ENCODE peak calls at places on chromosomes 4 and X, in six cellular contexts. O, J, V, G, P and Z are unnamed samples. For H3K9me3, the result is how much of the 10 kb centered on the place peaks cover.

GRCh38 chr4:61182915-61183314 is 17.2 kb upstream of the ADGRL3 start:
- DNase-seq in O (no peak), J (no peak), V (no peak), G (no peak), P (no peak), Z (no peak)

GRCh38 chr4:100103671-100104070 is 86.6 kb downstream of the DDIT4L start:
- DNase-seq in O (no peak), J (no peak), V (no peak), G (no peak), P (no peak), Z (no peak)

GRCh38 chr4:132332932-132333722 is 816.0 kb upstream of the PCDH10 start:
- DNase-seq in O (no peak), J (no peak), V (no peak), G (no peak), P (no peak), Z (peak)

GRCh38 chrX:17535229-17535628 is 160.2 kb downstream of the NHS start:
- DNase-seq in O (peak), J (peak), V (no peak), G (no peak), P (peak), Z (no peak)

GRCh38 chrX:110563276-110563675 is 204.6 kb downstream of the RTL9 start:
- DNase-seq in O (no peak), J (no peak), V (no peak), G (no peak), P (no peak), Z (no peak)

GRCh38 chr4:153611679-153612078 is 72.4 kb upstream of the TLR2 start:
- DNase-seq in O (no peak), J (peak), V (no peak), G (no peak), P (no peak), Z (peak)

GRCh38 chr4:122823476-122823875 is 3.2 kb upstream of the FGF2 start:
- DNase-seq in O (no peak), J (no peak), V (no peak), G (no peak), P (no peak), Z (no peak)

GRCh38 chr4:175330236-175330635 is 412.1 kb downstream of the ADAM29 start:
- DNase-seq in O (no peak), J (peak), V (no peak), G (no peak), P (no peak), Z (peak)

GRCh38 chr4:37594095-37594494 is 92.1 kb downstream of the RELL1 start:
- DNase-seq in O (no peak), J (no peak), V (no peak), G (no peak), P (no peak), Z (no peak)

GRCh38 chr4:52836653-52837052 is 25.5 kb upstream of the RASL11B start:
- DNase-seq in O (no peak), J (no peak), V (no peak), G (no peak), P (no peak), Z (peak)
- H2BK5ac ChIP-seq in O (no peak), J (no peak), V (no peak), G (peak), P (peak), Z (no peak)

GRCh38 chrX:13651150-13651549 is 1.8 kb upstream of the TCEANC start:
- DNase-seq in O (no peak), J (peak), V (no peak), G (no peak), P (no peak), Z (no peak)
- H3K14ac ChIP-seq in O (no peak), J (no peak), V (no peak), G (no peak), P (no peak), Z (no peak)

DNA sequence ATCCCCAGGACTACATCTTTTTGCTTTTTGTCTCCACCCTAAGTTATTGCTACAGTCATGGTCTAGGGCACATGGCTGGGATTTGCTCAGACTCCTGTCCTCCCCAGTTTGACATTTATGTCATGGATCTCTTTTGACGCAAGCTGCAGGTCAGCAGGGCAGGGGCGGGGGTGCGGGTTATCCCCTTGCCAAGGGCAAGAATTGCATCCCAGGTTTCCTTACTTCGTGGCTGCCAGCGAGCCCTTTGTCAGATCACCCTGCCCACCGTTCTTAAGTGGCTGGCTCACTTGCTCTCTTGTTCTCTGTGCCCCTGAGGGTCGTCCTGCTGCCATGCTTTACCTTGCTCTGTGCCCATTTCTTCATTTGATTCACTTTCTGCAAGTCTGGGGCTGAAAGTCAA is 21.1 kb upstream of the UBA1 start:
- DNase-seq in O (no peak), J (no peak), V (no peak), G (no peak), P (no peak), Z (no peak)
- H3K9me3 ChIP-seq in O (under half), J (under half), V (under half), G (under half), P (under half), Z (under half)

GRCh38 chr4:72948080-72948479 is 121.4 kb downstream of the COX18 start:
- DNase-seq in O (no peak), J (no peak), V (no peak), G (no peak), P (no peak), Z (no peak)

GRCh38 chr4:72945719-72946336 is 123.7 kb downstream of the COX18 start:
- DNase-seq in O (no peak), J (no peak), V (peak), G (no peak), P (no peak), Z (no peak)

DNA sequence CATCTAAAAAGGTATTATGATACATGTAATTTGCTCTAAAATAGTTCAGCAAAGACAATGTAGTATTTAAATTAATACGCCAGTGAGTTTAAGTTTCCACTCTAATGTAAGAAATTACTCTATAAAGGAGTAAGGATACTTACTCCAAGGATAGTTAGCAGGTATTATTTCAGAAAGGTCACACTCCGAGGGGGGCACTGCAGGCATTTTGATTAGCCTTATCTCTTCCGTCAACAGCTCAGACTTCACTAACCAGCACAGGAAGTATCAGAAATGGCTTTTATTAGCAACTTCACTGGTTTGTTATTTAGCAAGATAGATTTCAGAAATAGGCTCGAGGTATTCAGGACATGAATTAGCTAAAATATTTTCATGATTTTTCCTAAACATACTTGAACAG is 127.0 kb downstream of the COX18 start:
- DNase-seq in O (no peak), J (no peak), V (no peak), G (no peak), P (no peak), Z (no peak)
- H2BK5ac ChIP-seq in O (no peak), J (no peak), V (no peak), G (no peak), P (no peak), Z (no peak)

GRCh38 chr4:56705870-56706400 is 24.8 kb upstream of the HOPX start:
- DNase-seq in O (no peak), J (no peak), V (no peak), G (no peak), P (no peak), Z (no peak)
- H3K14ac ChIP-seq in O (no peak), J (no peak), V (no peak), G (no peak), P (no peak), Z (no peak)